ENCODE peak calls at places on chromosome 7, in seven cellular contexts. K is GM23338, E is Karpas-422, A is GM23248, J is PC-3, G is OCI-LY7, Y is hepatocyte. O is an unnamed sample. For H3K9me2, the result is how much of the 10 kb centered on the place peaks cover.

GRCh38 chr7:11328309-11328708 is 354.6 kb downstream of the PHF14 start:
- DNase-seq in E (no peak), J (no peak), Y (peak), A (no peak), G (no peak), K (peak), O (no peak)

GRCh38 chr7:40793132-40793531 is 658.3 kb downstream of the SUGCT start:
- DNase-seq in J (peak), K (no peak), A (peak), Y (no peak), E (no peak), G (no peak), O (no peak)

GRCh38 chr7:47982610-47983009 is 3.2 kb upstream of the HUS1 start:
- DNase-seq in K (no peak), G (no peak), Y (no peak), A (peak), J (no peak), E (no peak), O (no peak)

GRCh38 chr7:13282377-13282980 is 595.0 kb downstream of the ARL4A start:
- DNase-seq in G (peak), K (peak), E (peak), Y (peak), J (peak), A (peak), O (peak)

GRCh38 chr7:47449810-47450586 is 131.9 kb downstream of the TNS3 start:
- DNase-seq in E (no peak), J (no peak), K (no peak), Y (no peak), G (no peak), A (peak), O (no peak)

GRCh38 chr7:67006966-67007365 is 10.3 kb downstream of the TYW1 start:
- DNase-seq in E (peak), Y (no peak), J (peak), K (no peak), A (no peak), G (no peak), O (no peak)

GRCh38 chr7:142557971-142558582 is 191.2 kb upstream of the PRSS1 start:
- DNase-seq in K (peak), J (peak), E (peak), G (peak), A (peak), Y (peak), O (peak)

GRCh38 chr7:38311329-38311937 is 38.0 kb upstream of the TARP start:
- DNase-seq in K (peak), A (peak), Y (no peak), E (no peak), J (no peak), G (no peak), O (no peak)

DNA sequence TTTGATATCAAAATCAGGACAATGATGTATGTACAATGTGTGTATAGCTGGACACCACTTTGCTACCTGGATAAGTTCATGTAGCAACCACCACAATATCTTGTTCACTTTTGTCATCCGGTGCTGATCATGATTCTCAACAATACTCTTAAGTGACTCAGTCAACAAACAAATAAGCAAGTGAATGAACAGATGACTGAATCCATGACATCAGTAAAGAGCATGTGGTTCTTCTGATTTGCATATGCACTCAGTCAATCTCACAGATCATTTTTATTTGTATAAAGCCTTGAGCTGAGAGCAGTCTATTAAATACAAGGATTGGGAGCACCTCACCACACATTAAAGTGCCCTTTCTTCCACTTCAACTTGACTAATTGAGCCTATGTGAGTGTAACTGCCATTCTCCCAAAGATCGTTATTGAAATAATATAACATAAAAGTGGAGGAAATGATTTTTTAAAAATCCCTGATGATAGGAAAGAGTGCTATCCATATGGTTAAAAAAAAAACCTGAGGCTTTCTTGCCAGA is 69.5 kb downstream of the NPSR1 start:
- DNase-seq in K (no peak), Y (no peak), G (no peak), J (peak), A (no peak), E (no peak), O (no peak)
- H3K9me2 ChIP-seq in K (under half), Y (under half), G (under half), J (under half), A (under half), E (under half), O (under half)

GRCh38 chr7:132084776-132085388 is 491.4 kb downstream of the PLXNA4 start:
- DNase-seq in Y (no peak), J (peak), K (peak), A (no peak), E (no peak), G (no peak), O (peak)
- H3K9me2 ChIP-seq in Y (under half), J (under half), K (under half), A (under half), E (under half), G (under half), O (under half)

GRCh38 chr7:79507161-79507560 is 53.7 kb upstream of the MAGI2 start:
- DNase-seq in G (no peak), J (no peak), Y (no peak), E (no peak), K (peak), A (no peak), O (no peak)
- H3K9me2 ChIP-seq in G (under half), J (under half), Y (under half), E (under half), K (under half), A (under half), O (under half)

GRCh38 chr7:24039991-24040390 is 244.0 kb upstream of the NPY start:
- DNase-seq in J (peak), Y (no peak), A (no peak), G (no peak), K (no peak), E (no peak), O (no peak)
- H3K9me2 ChIP-seq in J (under half), Y (under half), A (under half), G (under half), K (under half), E (under half), O (under half)

DNA sequence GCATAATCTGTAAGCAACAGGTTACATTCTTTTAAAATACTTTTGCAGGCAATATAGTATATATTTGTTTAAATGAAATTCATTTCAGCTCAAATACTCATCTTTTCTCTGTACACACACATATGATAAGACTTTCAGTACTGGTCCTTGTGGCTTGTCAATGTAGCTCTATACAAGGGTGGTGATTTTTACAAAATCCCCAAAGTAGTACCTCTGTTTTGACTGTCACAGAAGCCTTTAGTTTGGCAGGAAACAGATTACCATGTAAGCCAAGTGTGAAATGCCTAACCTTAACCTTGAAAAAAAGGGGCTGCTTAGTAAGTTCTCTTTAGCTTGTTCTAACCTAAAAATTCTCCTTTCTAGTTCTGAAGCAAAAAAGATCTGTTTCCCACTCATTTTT is 87.9 kb downstream of the KCND2 start:
- DNase-seq in E (no peak), G (no peak), J (no peak), K (no peak), A (no peak), Y (no peak), O (no peak)
- H3K9me2 ChIP-seq in E (under half), G (under half), J (under half), K (under half), A (under half), Y (under half), O (under half)

GRCh38 chr7:32044739-32045138 is 25.5 kb downstream of the PDE1C start:
- DNase-seq in G (no peak), J (no peak), Y (no peak), K (peak), A (no peak), E (no peak), O (no peak)

GRCh38 chr7:32047075-32047474 is 23.1 kb downstream of the PDE1C start:
- DNase-seq in G (no peak), E (no peak), Y (no peak), J (peak), K (no peak), A (no peak), O (no peak)

GRCh38 chr7:32043688-32044087 is 26.5 kb downstream of the PDE1C start:
- DNase-seq in Y (no peak), J (peak), G (no peak), E (no peak), K (no peak), A (peak), O (no peak)

GRCh38 chr7:32042900-32043299 is 27.3 kb downstream of the PDE1C start:
- DNase-seq in A (no peak), K (no peak), J (peak), G (no peak), E (no peak), Y (no peak), O (no peak)

GRCh38 chr7:32045228-32045627 is 25.0 kb downstream of the PDE1C start:
- DNase-seq in G (no peak), K (no peak), J (peak), E (no peak), A (no peak), Y (no peak), O (no peak)
- H3K9me2 ChIP-seq in G (under half), K (under half), J (under half), E (under half), A (under half), Y (under half), O (under half)

GRCh38 chr7:121745856-121746255 is 127.1 kb upstream of the PTPRZ1 start:
- DNase-seq in J (no peak), E (no peak), K (no peak), Y (no peak), G (no peak), A (no peak), O (no peak)

GRCh38 chr7:121752706-121753105 is 120.3 kb upstream of the PTPRZ1 start:
- DNase-seq in K (peak), J (peak), Y (peak), A (peak), G (peak), E (peak), O (peak)

GRCh38 chr7:121744319-121744718 is 128.6 kb upstream of the PTPRZ1 start:
- DNase-seq in E (no peak), Y (no peak), K (no peak), G (no peak), J (no peak), A (no peak), O (no peak)

GRCh38 chr7:121744877-121745276 is 128.1 kb upstream of the PTPRZ1 start:
- DNase-seq in A (no peak), G (no peak), Y (no peak), J (no peak), E (no peak), K (no peak), O (no peak)

GRCh38 chr7:121748546-121748945 is 124.4 kb upstream of the PTPRZ1 start:
- DNase-seq in G (no peak), J (no peak), Y (no peak), E (no peak), K (no peak), A (no peak), O (no peak)
- H3K9me2 ChIP-seq in G (under half), J (under half), Y (under half), E (under half), K (under half), A (under half), O (under half)

DNA sequence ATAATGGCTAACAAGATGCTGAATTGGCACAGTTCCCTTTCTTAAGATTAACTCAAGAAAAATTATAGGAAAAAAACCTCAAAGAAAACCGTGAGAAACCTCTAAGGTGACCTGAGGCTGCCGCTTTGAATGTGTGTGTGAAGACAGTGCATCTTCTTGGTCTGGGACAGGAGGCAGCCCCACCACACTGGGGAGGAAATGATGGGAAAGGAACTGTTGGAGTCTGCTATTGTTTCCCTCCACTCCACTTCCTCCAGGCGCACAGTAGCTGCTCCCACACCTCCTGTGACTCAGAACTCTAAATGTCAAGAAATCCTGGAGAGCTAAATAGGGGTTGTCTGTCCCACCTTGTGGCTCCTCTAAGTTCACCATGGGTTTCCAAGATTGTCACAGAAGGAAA is 179.5 kb downstream of the PDE1C start:
- DNase-seq in J (no peak), K (no peak), E (no peak), A (peak), Y (no peak), G (no peak), O (no peak)
- H3K9me2 ChIP-seq in J (under half), K (under half), E (under half), A (under half), Y (under half), G (under half), O (under half)

GRCh38 chr7:18467011-18467410 is 28.5 kb upstream of the HDAC9 start:
- DNase-seq in G (no peak), A (no peak), K (no peak), E (no peak), Y (no peak), J (no peak), O (no peak)

GRCh38 chr7:18471476-18472160 is 23.9 kb upstream of the HDAC9 start:
- DNase-seq in K (no peak), J (no peak), Y (no peak), E (no peak), G (no peak), A (no peak), O (no peak)

GRCh38 chr7:18472161-18472483 is 23.4 kb upstream of the HDAC9 start:
- DNase-seq in J (no peak), G (no peak), Y (no peak), E (no peak), A (no peak), K (no peak), O (no peak)

GRCh38 chr7:18469332-18469731 is 26.2 kb upstream of the HDAC9 start:
- DNase-seq in G (no peak), K (no peak), J (no peak), E (no peak), A (peak), Y (no peak), O (no peak)

DNA sequence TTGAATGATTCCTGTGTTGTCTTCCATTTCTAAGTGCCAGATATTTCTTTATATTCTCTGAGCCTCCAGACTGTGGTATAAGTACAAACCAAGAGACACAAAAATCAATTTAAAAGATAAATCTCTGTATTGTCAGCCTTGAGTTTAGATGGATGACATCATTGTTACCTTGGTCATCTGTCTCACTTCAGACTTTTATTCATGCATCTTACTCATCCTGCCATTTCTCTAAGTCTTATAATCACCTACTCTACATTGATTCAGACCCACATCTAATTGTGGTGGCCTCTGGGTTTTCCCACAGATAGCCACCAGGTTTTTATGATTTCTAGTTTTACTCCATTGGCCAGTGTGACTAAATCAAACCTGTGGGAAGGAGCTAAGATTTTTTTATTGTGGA is 26.8 kb upstream of the HDAC9 start:
- DNase-seq in K (no peak), E (no peak), G (no peak), Y (no peak), J (no peak), A (no peak), O (no peak)
- H3K9me2 ChIP-seq in K (under half), E (under half), G (under half), Y (under half), J (under half), A (under half), O (under half)

DNA sequence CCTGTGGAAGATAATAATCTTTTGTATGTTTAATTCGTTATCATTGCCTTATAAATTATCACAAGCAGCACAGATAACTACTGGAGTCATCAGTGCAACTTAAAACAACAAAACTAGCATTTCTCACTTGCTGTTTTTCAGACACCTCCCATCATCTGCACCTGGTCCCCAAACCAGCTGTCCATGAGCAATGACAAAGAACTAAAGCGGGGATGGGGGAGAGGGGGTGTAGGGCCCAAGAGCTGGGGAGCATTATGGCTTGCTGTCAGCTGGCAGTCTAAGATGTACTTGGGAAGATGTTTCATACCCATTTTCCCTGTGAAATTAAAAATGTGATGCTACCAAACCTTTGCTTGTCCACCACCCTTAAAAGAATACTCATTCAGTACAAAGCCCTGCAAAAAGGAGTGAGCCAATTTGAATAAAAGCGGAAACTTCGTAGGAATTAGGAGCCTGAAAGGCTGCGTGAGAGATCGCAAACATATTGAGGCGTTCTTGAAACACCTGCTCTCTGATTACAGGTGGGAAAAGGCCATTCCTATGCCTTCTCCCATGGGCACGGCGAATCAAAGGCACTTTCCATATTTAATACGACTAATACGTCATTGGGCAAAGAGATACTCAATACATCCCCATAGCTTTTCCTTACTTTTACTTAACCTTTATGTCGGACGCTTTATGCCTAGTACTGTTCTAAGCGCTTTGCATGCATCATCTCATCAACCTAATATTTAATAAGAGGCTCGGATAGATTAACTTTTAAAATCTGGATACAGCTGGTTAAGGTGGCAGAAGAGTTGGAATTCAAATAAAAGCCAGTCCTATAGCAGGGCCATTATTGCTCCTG is 31.0 kb upstream of the KMT2E start:
- DNase-seq in E (peak), J (no peak), K (no peak), A (no peak), Y (no peak), G (peak), O (no peak)
- H3K9me2 ChIP-seq in E (under half), J (under half), K (under half), A (under half), Y (under half), G (under half), O (under half)